ENCODE peak calls at places on chromosomes 4 and X, in seven cellular contexts. T, Q, Y, U, L, J and S are unnamed samples.
A peak's percentile ranks its signal among the peaks of the same experiment; 100 is the strongest.

GRCh38 chr4:161404346-161405110 is 759.3 kb downstream of the FSTL5 start:
- DNase-seq in U (no peak), J (peak; percentile 11), L (no peak), Q (no peak), T (no peak), Y (no peak), S (no peak)

GRCh38 chr4:73702796-73703287 is 37.5 kb upstream of the CXCL8 start:
- DNase-seq in Q (no peak), U (no peak), Y (no peak), T (no peak), L (no peak), J (no peak), S (no peak)

GRCh38 chr4:124212835-124213640 is 499.5 kb downstream of the ANKRD50 start:
- DNase-seq in Y (peak; percentile 25), Q (no peak), J (no peak), T (no peak), L (peak; percentile 8), U (no peak), S (no peak)

GRCh38 chr4:137660211-137660610 is 127.9 kb upstream of the PCDH18 start:
- DNase-seq in U (no peak), J (no peak), Y (no peak), L (peak; percentile 17), T (no peak), Q (no peak), S (no peak)

GRCh38 chr4:121484633-121485032 is 103.8 kb upstream of the QRFPR start:
- DNase-seq in Y (no peak), Q (no peak), L (peak; percentile 66), T (peak; percentile 43), J (peak; percentile 15), U (no peak), S (no peak)

GRCh38 chrX:149370097-149370496 is 135.0 kb downstream of the IDS start:
- DNase-seq in L (peak; percentile 46), J (no peak), Q (no peak), Y (no peak), U (no peak), T (no peak), S (no peak)

GRCh38 chr4:37470243-37470642 is 215.9 kb downstream of the RELL1 start:
- DNase-seq in L (no peak), T (no peak), J (no peak), Q (no peak), Y (no peak), U (no peak), S (no peak)

GRCh38 chrX:37603938-37604409 is 32.5 kb downstream of the LANCL3 start:
- DNase-seq in T (no peak), Q (no peak), J (no peak), U (no peak), Y (no peak), L (no peak), S (no peak)

GRCh38 chr4:159413252-159413941 is 310.5 kb downstream of the RAPGEF2 start:
- DNase-seq in Y (no peak), T (no peak), Q (no peak), J (no peak), U (no peak), L (no peak), S (no peak)

GRCh38 chr4:164012396-164013027 is 518.0 kb downstream of the TMA16 start:
- DNase-seq in U (no peak), Y (no peak), T (peak; percentile 23), L (no peak), J (no peak), Q (no peak), S (no peak)

GRCh38 chrX:71619193-71619592 is 882 bp upstream of the CXCR3 start:
- DNase-seq in L (no peak), T (no peak), Y (no peak), J (no peak), Q (peak; percentile 48), U (peak; percentile 35), S (no peak)

GRCh38 chrX:37746951-37747350 is 32.9 kb upstream of the CYBB start:
- DNase-seq in L (no peak), U (no peak), Y (no peak), J (no peak), T (no peak), Q (no peak), S (no peak)